ENCODE peak calls at places on chromosomes 6 and 20, in seven cellular contexts. S is small intestine, F is GM12865, B is mesendoderm, H is HFF-Myc, O is BE2C, P is brain microvascular endothelial cell. N is an unnamed sample.

GRCh38 chr6:143176090-143177021 is 115.7 kb downstream of the AIG1 start:
- DNase-seq in S (no peak), F (no peak), B (peak), H (peak), O (peak), P (peak), N (peak)

GRCh38 chr20:40232288-40232687 is 456.7 kb downstream of the MAFB start:
- DNase-seq in S (no peak), F (no peak), B (no peak), H (no peak), O (no peak), P (no peak), N (peak)

GRCh38 chr6:19037607-19038006 is 650.5 kb downstream of the RNF144B start:
- DNase-seq in S (no peak), F (no peak), B (no peak), H (no peak), O (no peak), P (no peak), N (no peak)

GRCh38 chr6:23454090-23454998 is 671.7 kb upstream of the NRSN1 start:
- DNase-seq in S (no peak), F (peak), B (peak), H (peak), O (no peak), P (peak), N (peak)

GRCh38 chr6:10720229-10720959 is 2.5 kb upstream of the TMEM14C start:
- DNase-seq in S (peak), F (no peak), B (no peak), H (no peak), O (peak), P (no peak), N (no peak)

GRCh38 chr6:108145639-108146038 is 20.2 kb upstream of the NR2E1 start:
- DNase-seq in S (no peak), F (no peak), B (no peak), H (no peak), O (no peak), P (no peak), N (no peak)

GRCh38 chr6:101776919-101777350 is 383.4 kb downstream of the GRIK2 start:
- DNase-seq in S (no peak), F (no peak), B (no peak), H (no peak), O (no peak), P (no peak), N (no peak)

GRCh38 chr6:4134841-4135664 is at the start of gene ECI2:
- DNase-seq in S (peak), F (peak), B (peak), H (no peak), O (no peak), P (no peak), N (no peak)

GRCh38 chr6:147287869-147288271 is 83.7 kb downstream of the STXBP5 start:
- DNase-seq in S (no peak), F (no peak), B (peak), H (no peak), O (no peak), P (peak), N (peak)

GRCh38 chr6:7431594-7432390 is 42.2 kb downstream of the RIOK1 start:
- DNase-seq in S (no peak), F (no peak), B (peak), H (no peak), O (no peak), P (peak), N (peak)

GRCh38 chr6:36853325-36853724 is 14.1 kb upstream of the CPNE5 start:
- DNase-seq in S (no peak), F (no peak), B (no peak), H (peak), O (no peak), P (peak), N (peak)

GRCh38 chr6:142927274-142927586 is 17.7 kb downstream of the HIVEP2 start:
- DNase-seq in S (no peak), F (no peak), B (no peak), H (no peak), O (no peak), P (no peak), N (no peak)

GRCh38 chr6:169589699-169590257 is 112.1 kb downstream of the WDR27 start:
- DNase-seq in S (no peak), F (peak), B (no peak), H (no peak), O (no peak), P (no peak), N (no peak)

GRCh38 chr6:131182991-131183425 is 47.7 kb downstream of the AKAP7 start:
- DNase-seq in S (peak), F (peak), B (peak), H (peak), O (no peak), P (peak), N (peak)

GRCh38 chr6:44704240-44705150 is 317.0 kb downstream of the CDC5L start:
- DNase-seq in S (no peak), F (peak), B (no peak), H (no peak), O (no peak), P (no peak), N (no peak)

GRCh38 chr6:78909391-78909790 is 42.0 kb downstream of the IRAK1BP1 start:
- DNase-seq in S (no peak), F (no peak), B (no peak), H (peak), O (no peak), P (peak), N (peak)

GRCh38 chr6:78916411-78916810 is 49.1 kb downstream of the IRAK1BP1 start:
- DNase-seq in S (no peak), F (no peak), B (no peak), H (no peak), O (no peak), P (no peak), N (no peak)

GRCh38 chr6:78908621-78909020 is 41.3 kb downstream of the IRAK1BP1 start:
- DNase-seq in S (no peak), F (no peak), B (no peak), H (no peak), O (no peak), P (no peak), N (no peak)

GRCh38 chr6:78911218-78911617 is 43.9 kb downstream of the IRAK1BP1 start:
- DNase-seq in S (no peak), F (no peak), B (no peak), H (no peak), O (no peak), P (no peak), N (no peak)

DNA sequence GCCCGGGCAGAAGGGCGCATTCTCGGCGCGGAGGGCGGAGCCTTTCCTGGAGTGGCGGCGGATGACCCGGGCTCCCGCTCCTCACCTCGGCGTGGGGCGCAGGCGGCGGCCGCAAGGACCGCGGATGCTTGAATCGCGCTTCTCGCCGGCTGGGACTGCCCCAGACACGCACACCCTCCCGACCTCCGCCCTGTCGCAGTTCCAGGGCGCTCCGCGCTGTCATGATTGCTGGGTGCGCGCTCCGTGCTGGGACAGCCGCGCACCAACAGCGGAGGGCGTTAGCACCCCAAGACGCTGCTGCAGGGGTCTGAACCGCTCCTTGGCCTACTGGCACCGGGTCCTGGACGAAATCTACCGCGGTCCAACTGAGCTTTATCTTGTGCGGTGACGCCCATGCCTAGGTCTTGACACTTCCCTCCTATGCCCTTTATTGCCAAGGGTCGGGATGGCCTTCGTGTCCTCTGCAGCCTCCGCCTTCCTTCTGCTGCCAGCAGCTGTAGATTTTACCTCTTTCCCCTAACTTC is 43.3 kb downstream of the IRAK1BP1 start:
- DNase-seq in S (peak), F (peak), B (peak), H (no peak), O (peak), P (no peak), N (peak)
- H3K4me3 ChIP-seq in S (peak), F (peak), B (peak), H (peak), O (peak), P (peak), N (peak)

GRCh38 chr6:166676270-166676860 is 49.3 kb upstream of the RPS6KA2 start:
- DNase-seq in S (no peak), F (no peak), B (no peak), H (no peak), O (no peak), P (no peak), N (no peak)

GRCh38 chr6:166679566-166679965 is 52.5 kb upstream of the RPS6KA2 start:
- DNase-seq in S (no peak), F (no peak), B (no peak), H (no peak), O (no peak), P (no peak), N (no peak)

GRCh38 chr6:166675736-166676135 is 48.7 kb upstream of the RPS6KA2 start:
- DNase-seq in S (no peak), F (no peak), B (no peak), H (no peak), O (no peak), P (no peak), N (no peak)

GRCh38 chr6:166678426-166678825 is 51.4 kb upstream of the RPS6KA2 start:
- DNase-seq in S (peak), F (no peak), B (peak), H (no peak), O (no peak), P (no peak), N (peak)

GRCh38 chr6:166677941-166678340 is 50.9 kb upstream of the RPS6KA2 start:
- DNase-seq in S (no peak), F (no peak), B (no peak), H (no peak), O (no peak), P (no peak), N (no peak)
- H3K4me3 ChIP-seq in S (no peak), F (no peak), B (no peak), H (no peak), O (no peak), P (no peak), N (no peak)

DNA sequence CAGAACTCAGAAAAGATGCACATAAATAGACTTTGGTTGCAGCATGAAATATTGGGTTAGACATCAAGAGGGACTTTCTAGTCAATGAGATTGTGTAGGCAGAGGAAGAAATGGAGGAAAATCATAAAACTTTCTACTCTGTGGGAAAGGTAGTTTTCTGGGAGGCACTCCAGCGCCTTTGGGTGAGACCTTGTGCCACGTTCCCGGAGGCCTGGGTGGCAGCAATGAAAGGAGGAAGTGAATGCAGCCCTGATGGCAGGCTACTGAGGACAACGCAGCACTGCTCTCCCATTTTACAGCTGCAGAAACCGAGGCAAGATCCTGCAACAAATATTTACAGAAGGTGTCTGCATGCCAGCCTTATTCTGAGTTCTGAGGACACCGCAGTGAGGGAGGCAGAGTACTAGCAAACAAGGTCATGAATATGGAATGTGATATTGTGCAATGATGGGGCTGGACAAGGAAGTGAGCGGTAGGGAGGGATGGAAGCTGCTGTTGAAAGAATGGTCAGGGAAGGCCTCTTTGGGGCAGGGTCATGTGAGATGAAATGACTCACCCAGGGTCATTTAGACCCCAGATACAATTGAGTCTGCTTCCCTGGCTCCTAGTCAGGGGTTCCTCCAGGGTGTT is 159.1 kb downstream of the TFAP2C start:
- DNase-seq in S (no peak), F (no peak), B (peak), H (peak), O (no peak), P (peak), N (peak)
- H3K4me3 ChIP-seq in S (no peak), F (no peak), B (no peak), H (no peak), O (no peak), P (no peak), N (no peak)

DNA sequence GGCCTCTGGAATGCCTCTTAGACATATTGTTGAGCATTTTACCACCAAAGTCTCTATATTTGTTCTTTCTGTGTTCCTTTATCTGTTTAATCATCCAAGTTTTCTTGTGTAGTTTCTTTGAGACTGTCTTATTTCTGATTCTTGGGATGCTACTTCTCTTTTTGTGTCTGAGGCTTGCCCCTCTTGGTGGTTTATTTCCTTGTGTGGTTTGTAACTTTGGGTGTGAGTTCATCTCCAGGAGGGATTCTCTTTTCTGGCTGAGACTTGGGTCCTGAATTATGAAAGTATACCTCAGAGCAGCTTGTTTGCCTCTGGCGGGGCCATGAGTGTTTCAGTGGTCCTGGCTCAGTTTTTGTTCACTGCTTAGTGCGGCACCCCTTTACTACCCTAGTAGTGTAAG is 33.9 kb downstream of the PPARD start:
- DNase-seq in S (no peak), F (no peak), B (no peak), H (no peak), O (no peak), P (no peak), N (no peak)
- H3K4me3 ChIP-seq in S (no peak), F (no peak), B (no peak), H (no peak), O (no peak), P (no peak), N (no peak)

DNA sequence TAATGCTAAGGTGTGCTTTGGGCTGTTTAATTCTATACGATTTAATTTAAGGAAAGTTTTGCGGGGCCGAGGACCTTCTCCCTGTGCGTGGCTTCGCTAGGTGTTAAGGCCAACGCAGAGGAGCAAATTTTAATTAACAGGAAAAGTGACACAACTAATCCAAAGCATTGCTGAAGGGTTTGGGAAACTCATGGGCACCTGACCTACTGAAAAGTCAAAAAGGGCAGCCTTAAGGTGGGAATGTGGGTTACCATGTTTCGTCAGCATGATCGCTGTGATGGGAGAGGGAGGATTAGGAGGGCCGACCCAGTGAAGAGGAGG is 415 bp upstream of the CUL9 start:
- DNase-seq in S (no peak), F (no peak), B (no peak), H (no peak), O (no peak), P (no peak), N (no peak)
- H3K4me3 ChIP-seq in S (peak), F (peak), B (peak), H (peak), O (peak), P (peak), N (peak)

GRCh38 chr20:37541326-37541725 is 13.7 kb upstream of the BLCAP start:
- DNase-seq in S (no peak), F (no peak), B (no peak), H (no peak), O (no peak), P (no peak), N (no peak)
- H3K4me3 ChIP-seq in S (no peak), F (no peak), B (no peak), H (no peak), O (no peak), P (no peak), N (no peak)

GRCh38 chr6:35048631-35049083 is 92.5 kb downstream of the TCP11 start:
- DNase-seq in S (no peak), F (no peak), B (peak), H (no peak), O (no peak), P (no peak), N (peak)

GRCh38 chr6:35047265-35048011 is 93.7 kb downstream of the TCP11 start:
- DNase-seq in S (no peak), F (no peak), B (no peak), H (no peak), O (no peak), P (peak), N (peak)

GRCh38 chr6:35048031-35048613 is 93.0 kb downstream of the TCP11 start:
- DNase-seq in S (no peak), F (no peak), B (peak), H (no peak), O (no peak), P (no peak), N (no peak)

GRCh38 chr6:35046098-35046497 is 95.0 kb downstream of the TCP11 start:
- DNase-seq in S (no peak), F (no peak), B (no peak), H (no peak), O (no peak), P (no peak), N (no peak)

DNA sequence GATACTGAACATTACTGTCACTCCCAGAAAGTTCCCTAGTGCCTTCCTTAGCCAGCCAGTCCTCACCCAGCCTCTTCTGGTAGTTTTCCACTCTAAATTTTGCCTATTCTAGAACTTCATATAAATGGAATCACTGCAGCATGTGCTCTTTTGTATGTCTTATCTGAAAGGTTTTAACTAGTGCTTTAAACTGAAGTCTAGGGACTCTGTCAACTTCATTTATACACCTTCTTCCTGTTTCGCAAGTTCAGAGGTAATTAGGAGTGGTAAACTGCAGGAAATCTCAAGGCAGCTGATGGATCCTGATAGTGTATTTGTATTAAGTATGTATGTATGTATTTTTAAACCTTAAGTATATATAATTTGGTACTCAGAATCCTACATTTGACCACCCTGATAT is 94.3 kb downstream of the TCP11 start:
- DNase-seq in S (peak), F (no peak), B (no peak), H (no peak), O (no peak), P (no peak), N (peak)
- H3K4me3 ChIP-seq in S (no peak), F (no peak), B (no peak), H (no peak), O (no peak), P (no peak), N (no peak)

DNA sequence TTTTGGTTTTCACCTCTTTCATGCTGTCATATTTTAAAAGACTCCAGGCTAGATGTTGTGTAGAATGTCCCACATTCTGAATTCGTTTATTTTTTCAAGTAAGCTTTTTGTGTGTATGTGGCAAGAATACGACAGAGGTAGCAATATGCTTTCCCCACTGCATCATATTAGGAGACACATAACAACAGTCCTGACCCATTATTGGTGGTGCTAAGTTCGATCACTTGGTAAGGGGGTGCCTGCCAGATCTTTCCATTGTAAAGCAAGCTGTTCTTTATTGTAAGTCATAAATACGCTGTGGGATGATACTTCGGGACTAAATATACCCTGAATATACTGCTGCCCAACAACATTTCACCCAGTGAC is 587 bp upstream of the NCOA3 start:
- DNase-seq in S (no peak), F (peak), B (no peak), H (no peak), O (no peak), P (no peak), N (peak)
- H3K4me3 ChIP-seq in S (peak), F (peak), B (peak), H (peak), O (peak), P (peak), N (peak)

GRCh38 chr20:63006611-63007471 is at the start of gene BHLHE23:
- DNase-seq in S (no peak), F (no peak), B (peak), H (no peak), O (no peak), P (no peak), N (no peak)
- H3K4me3 ChIP-seq in S (peak), F (no peak), B (no peak), H (no peak), O (no peak), P (no peak), N (no peak)

N was measured in fibroblast of pulmonary artery.